ENCODE peak calls at places on chromosome X, in eight cellular contexts. K, J, O, X, A, V, B and I are unnamed samples.

GRCh38 chrX:148874621-148875020 is 374.2 kb downstream of the AFF2 start:
- DNase-seq in K (peak), J (no peak), O (no peak), X (no peak), A (no peak), V (no peak), B (no peak), I (no peak)

GRCh38 chrX:47264507-47265173 is 31.8 kb downstream of the USP11 start:
- DNase-seq in K (peak), J (no peak), O (no peak), X (peak), A (no peak), V (no peak), B (no peak), I (no peak)

GRCh38 chrX:103480526-103480925 is 38.8 kb downstream of the RAB40A start:
- DNase-seq in K (no peak), J (no peak), O (no peak), X (no peak), A (no peak), V (no peak), B (no peak), I (no peak)

GRCh38 chrX:105273326-105273725 is 52.8 kb upstream of the TEX13A start:
- DNase-seq in K (no peak), J (no peak), O (no peak), X (no peak), A (no peak), V (no peak), B (no peak), I (no peak)

GRCh38 chrX:49186125-49187027 is at the start of gene PRICKLE3:
- DNase-seq in K (peak), J (peak), O (peak), X (peak), A (peak), V (peak), B (peak), I (peak)

GRCh38 chrX:53116101-53116500 is 22.2 kb downstream of the KANTR start:
- DNase-seq in K (peak), J (no peak), O (no peak), X (no peak), A (no peak), V (no peak), B (peak), I (no peak)

GRCh38 chrX:47361538-47362511 is 8.6 kb upstream of the ZNF157 start:
- DNase-seq in K (peak), J (peak), O (peak), X (peak), A (peak), V (no peak), B (peak), I (peak)

GRCh38 chrX:22032084-22032483 is at the start of gene PHEX:
- DNase-seq in K (no peak), J (no peak), O (no peak), X (no peak), A (no peak), V (no peak), B (no peak), I (no peak)

GRCh38 chrX:45986971-45987370 is 558.2 kb downstream of the ZNF674 start:
- DNase-seq in K (peak), J (no peak), O (no peak), X (no peak), A (no peak), V (no peak), B (no peak), I (no peak)

GRCh38 chrX:153634832-153635231 is 12.2 kb upstream of the DUSP9 start:
- DNase-seq in K (no peak), J (no peak), O (no peak), X (no peak), A (no peak), V (no peak), B (no peak), I (peak)

GRCh38 chrX:138128025-138128671 is 562.2 kb downstream of the ZIC3 start:
- DNase-seq in K (peak), J (no peak), O (peak), X (peak), A (no peak), V (no peak), B (peak), I (peak)

GRCh38 chrX:41750720-41751119 is 26.7 kb downstream of the GPR82 start:
- DNase-seq in K (no peak), J (no peak), O (no peak), X (no peak), A (no peak), V (no peak), B (no peak), I (no peak)

GRCh38 chrX:39337461-39337860 is 536.2 kb downstream of the MID1IP1 start:
- DNase-seq in K (no peak), J (peak), O (peak), X (no peak), A (no peak), V (no peak), B (no peak), I (peak)

GRCh38 chrX:83511208-83511607 is 3.1 kb downstream of the POU3F4 start:
- DNase-seq in K (peak), J (no peak), O (peak), X (no peak), A (no peak), V (no peak), B (no peak), I (peak)

GRCh38 chrX:37060999-37061398 is 52.8 kb downstream of the FAM47C start:
- DNase-seq in K (peak), J (peak), O (peak), X (peak), A (no peak), V (no peak), B (no peak), I (peak)

GRCh38 chrX:29478336-29479069 is 736.9 kb upstream of the MAGEB2 start:
- DNase-seq in K (peak), J (no peak), O (peak), X (peak), A (no peak), V (no peak), B (peak), I (peak)

GRCh38 chrX:71282514-71283408 is 674 bp upstream of the NONO start:
- DNase-seq in K (peak), J (peak), O (peak), X (peak), A (no peak), V (no peak), B (no peak), I (peak)

GRCh38 chrX:134846042-134846441 is 144.7 kb upstream of the SMIM10 start:
- DNase-seq in K (no peak), J (no peak), O (no peak), X (no peak), A (no peak), V (no peak), B (no peak), I (no peak)